ENCODE peak calls at places on chromosomes 6 and 20, in five cellular contexts. E is GM12892, U is HCT116, V is sigmoid colon, S is stomach. J is an unnamed sample.

GRCh38 chr20:17655865-17656489 is 26.1 kb downstream of the RRBP1 start:
- DNase-seq in E (no peak), U (no peak), V (peak), S (no peak), J (peak)

GRCh38 chr6:25882066-25882496 is 8.0 kb upstream of the SLC17A3 start:
- DNase-seq in E (no peak), U (no peak), V (no peak), S (peak), J (peak)

GRCh38 chr20:17856837-17857605 is 111.6 kb downstream of the SNX5 start:
- DNase-seq in E (no peak), U (no peak), V (no peak), S (no peak), J (peak)

GRCh38 chr20:62449951-62450815 is 22.8 kb upstream of the RBBP8NL start:
- DNase-seq in E (no peak), U (no peak), V (no peak), S (no peak), J (no peak)

GRCh38 chr6:129578315-129578714 is 131.7 kb downstream of the ARHGAP18 start:
- DNase-seq in E (no peak), U (no peak), V (no peak), S (no peak), J (no peak)

GRCh38 chr20:46990017-46990810 is 95.6 kb downstream of the EYA2 start:
- DNase-seq in E (no peak), U (no peak), V (no peak), S (no peak), J (no peak)

GRCh38 chr6:145139451-145139850 is 595.9 kb downstream of the EPM2A start:
- DNase-seq in E (no peak), U (no peak), V (no peak), S (no peak), J (no peak)

GRCh38 chr6:124958759-124959354 is 3.4 kb upstream of the RNF217 start:
- DNase-seq in E (no peak), U (no peak), V (no peak), S (no peak), J (no peak)

GRCh38 chr6:52261229-52261628 is 16.9 kb upstream of the IL17F start:
- DNase-seq in E (no peak), U (no peak), V (no peak), S (no peak), J (no peak)

GRCh38 chr20:3218307-3218988 is 9.2 kb downstream of the ITPA start:
- DNase-seq in E (peak), U (no peak), V (no peak), S (peak), J (peak)

GRCh38 chr6:7108196-7108963 is 619 bp downstream of the RREB1 start:
- DNase-seq in E (peak), U (no peak), V (peak), S (peak), J (peak)

GRCh38 chr6:74705451-74705850 is 500.4 kb downstream of the COL12A1 start:
- DNase-seq in E (no peak), U (no peak), V (no peak), S (no peak), J (no peak)

DNA sequence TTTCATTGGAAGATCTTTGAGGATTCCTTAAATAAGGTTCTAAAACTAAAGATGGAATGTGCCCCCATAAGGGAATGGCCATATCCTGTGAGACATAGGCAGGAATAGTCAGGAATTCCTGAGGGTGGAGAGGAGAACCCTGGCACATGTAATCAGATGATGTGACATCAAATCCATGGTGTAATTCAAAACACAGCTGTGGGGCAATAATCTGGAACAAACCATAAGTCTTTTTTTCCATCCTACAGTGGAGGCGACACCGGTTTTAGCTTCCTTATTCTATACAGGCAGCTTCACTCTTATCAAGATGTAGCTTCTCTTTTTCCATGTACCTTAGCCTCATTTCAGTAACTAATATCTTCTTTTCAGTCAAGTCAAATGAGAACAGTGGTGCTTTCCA is 133.6 kb upstream of the CITED2 start:
- DNase-seq in E (no peak), U (no peak), V (no peak), S (no peak), J (no peak)
- TF ChIP-seq POLR2AphosphoS5 in E (no peak), U (no peak), V (no peak), S (no peak), J (no peak)

GRCh38 chr6:33079575-33079974 is 3.8 kb downstream of the HLA-DPB1 start:
- DNase-seq in E (no peak), U (no peak), V (no peak), S (no peak), J (no peak)

GRCh38 chr6:33080127-33081089 is 4.6 kb downstream of the HLA-DPB1 start:
- DNase-seq in E (no peak), U (no peak), V (peak), S (no peak), J (peak)

GRCh38 chr6:33082702-33083101 is 6.9 kb downstream of the HLA-DPB1 start:
- DNase-seq in E (peak), U (peak), V (no peak), S (peak), J (no peak)

GRCh38 chr6:33078919-33079521 is 3.2 kb downstream of the HLA-DPB1 start:
- DNase-seq in E (no peak), U (no peak), V (no peak), S (no peak), J (no peak)

GRCh38 chr6:33081098-33081824 is 5.5 kb downstream of the HLA-DPB1 start:
- DNase-seq in E (no peak), U (no peak), V (no peak), S (no peak), J (no peak)
- TF ChIP-seq POLR2AphosphoS5 in E (peak), U (no peak), V (no peak), S (no peak), J (peak)

GRCh38 chr20:19962958-19963357 is 54.2 kb upstream of the NAA20 start:
- DNase-seq in E (no peak), U (no peak), V (no peak), S (no peak), J (no peak)

GRCh38 chr20:19958243-19958642 is 58.9 kb upstream of the NAA20 start:
- DNase-seq in E (no peak), U (no peak), V (no peak), S (no peak), J (no peak)

GRCh38 chr20:19960745-19961144 is 56.4 kb upstream of the NAA20 start:
- DNase-seq in E (no peak), U (no peak), V (no peak), S (no peak), J (no peak)

GRCh38 chr20:19958923-19959322 is 58.2 kb upstream of the NAA20 start:
- DNase-seq in E (no peak), U (no peak), V (peak), S (no peak), J (no peak)

GRCh38 chr20:19961298-19961697 is 55.9 kb upstream of the NAA20 start:
- DNase-seq in E (no peak), U (no peak), V (no peak), S (no peak), J (no peak)
- TF ChIP-seq POLR2AphosphoS5 in E (no peak), U (no peak), V (no peak), S (no peak), J (no peak)

DNA sequence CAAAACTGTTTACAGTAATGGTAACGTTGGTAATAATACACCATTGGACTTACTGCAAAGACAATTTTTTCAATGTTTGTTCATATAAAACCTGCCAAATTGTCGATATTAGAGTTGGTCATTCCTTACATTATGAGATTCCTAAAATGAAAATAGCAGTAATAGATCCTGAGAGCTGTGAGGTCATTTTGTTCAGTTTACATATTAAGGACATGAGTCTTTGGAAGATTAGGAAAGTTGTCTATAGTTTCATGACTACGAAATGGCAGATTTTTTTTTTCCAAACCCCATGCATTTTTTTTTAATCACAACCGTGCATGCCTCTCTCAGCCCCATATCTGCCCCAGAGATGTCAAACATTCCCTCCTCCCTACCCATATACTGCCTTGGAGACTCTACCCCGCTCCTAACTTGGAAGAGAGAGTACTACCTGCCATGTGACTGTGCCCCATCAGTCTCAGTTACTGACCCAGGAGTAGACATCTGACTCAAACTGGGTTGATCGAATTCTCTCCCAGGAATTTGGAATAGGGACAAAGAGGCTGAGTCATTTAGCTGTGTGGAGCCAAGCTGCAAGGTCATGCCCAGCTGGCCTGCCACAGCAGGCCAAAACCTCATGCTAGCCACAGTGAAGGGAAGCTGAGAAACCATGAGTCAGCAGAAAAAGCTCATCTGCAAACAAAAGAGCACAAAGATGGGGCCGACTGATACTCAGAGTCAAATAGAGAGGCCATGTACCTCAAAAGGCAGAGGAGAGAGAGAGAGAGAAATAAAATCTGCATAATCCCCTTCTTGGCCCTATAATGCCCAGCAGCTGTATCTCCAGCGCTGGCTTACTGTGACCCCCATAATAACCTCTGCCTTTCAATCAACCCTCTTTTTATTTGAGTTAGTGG is 21.0 kb upstream of the AKIRIN2 start:
- DNase-seq in E (no peak), U (peak), V (no peak), S (peak), J (peak)
- TF ChIP-seq POLR2AphosphoS5 in E (no peak), U (peak), V (no peak), S (peak), J (no peak)

GRCh38 chr6:31815025-31815838 is at the start of the genes HSPA1A and HSPA1L:
- DNase-seq in E (peak), U (no peak), V (peak), S (peak), J (peak)
- TF ChIP-seq POLR2AphosphoS5 in E (peak), U (no peak), V (peak), S (peak), J (peak)

GRCh38 chr6:21109421-21110178 is 484.0 kb upstream of the SOX4 start:
- DNase-seq in E (no peak), U (peak), V (no peak), S (no peak), J (no peak)

GRCh38 chr6:21110684-21111398 is 482.7 kb upstream of the SOX4 start:
- DNase-seq in E (no peak), U (no peak), V (no peak), S (no peak), J (no peak)

GRCh38 chr6:21111399-21111725 is 482.2 kb upstream of the SOX4 start:
- DNase-seq in E (no peak), U (peak), V (no peak), S (peak), J (no peak)

DNA sequence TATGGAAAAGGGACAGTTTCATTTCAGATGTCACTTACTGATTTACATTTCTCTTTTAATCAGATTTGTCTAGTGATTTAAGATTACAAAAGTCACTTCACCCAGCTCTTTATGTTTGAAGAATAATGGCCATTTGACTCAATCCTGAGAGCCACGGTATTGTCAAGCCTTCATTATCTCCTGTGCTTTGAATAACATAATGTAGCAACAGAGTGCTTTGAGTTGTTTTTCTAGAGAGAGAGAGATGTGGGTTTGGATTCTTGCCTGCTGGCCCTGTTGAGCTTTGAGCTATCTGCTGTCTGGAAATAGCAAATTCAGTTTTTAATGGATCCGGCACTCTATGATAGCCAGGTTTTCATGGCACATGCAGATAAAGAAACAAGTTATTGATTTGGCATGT is 478.4 kb upstream of the SOX4 start:
- DNase-seq in E (no peak), U (no peak), V (no peak), S (no peak), J (no peak)
- TF ChIP-seq POLR2AphosphoS5 in E (no peak), U (no peak), V (no peak), S (no peak), J (no peak)

DNA sequence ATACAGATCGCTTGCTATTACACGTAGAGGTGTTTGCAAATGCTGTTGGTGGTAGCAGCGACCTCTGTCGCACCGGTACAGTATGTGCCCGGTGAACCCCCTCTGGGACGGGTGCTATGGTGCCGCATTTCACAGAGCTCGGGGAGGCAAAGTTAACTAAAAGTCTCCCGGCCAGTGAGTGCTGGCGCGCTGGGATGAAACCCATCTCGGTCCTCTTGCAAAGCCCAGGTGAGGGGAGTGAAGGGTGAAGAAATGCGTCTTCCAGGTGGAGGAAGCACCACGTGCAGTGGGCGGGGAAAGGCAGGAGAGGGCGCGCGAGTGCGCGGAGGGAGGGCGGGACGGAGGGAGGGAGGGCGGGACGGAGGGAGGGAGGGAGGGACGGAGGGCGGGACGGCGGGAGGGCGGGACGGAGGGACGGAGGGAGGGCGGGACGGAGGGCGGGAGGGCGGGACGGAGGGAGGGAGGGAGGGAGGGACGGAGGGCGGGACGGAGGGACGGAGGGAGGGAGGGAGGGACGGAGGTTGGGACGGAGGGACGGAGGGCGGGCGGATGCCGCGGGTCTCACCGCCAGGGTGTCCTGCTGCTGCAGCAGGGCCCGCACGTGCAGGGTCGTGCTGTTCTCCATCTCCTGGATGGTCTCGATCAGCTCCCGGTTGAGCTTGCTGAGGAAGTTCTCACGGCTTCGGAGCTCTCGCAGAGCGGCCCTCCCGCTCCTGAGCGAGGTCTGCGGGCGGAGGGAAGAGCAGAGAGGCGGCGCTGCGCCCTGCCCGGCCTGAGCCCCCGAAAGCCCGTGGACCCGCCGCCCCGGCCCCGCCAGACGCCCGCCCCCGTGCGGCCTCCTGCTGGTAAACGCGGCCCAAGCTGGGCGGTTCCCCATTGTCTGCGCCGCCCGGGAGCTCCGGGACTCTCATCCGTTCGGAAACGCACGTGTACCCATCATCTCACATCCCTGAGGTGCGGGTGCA is 11.7 kb downstream of the C20orf96 start:
- DNase-seq in E (no peak), U (no peak), V (no peak), S (no peak), J (no peak)
- TF ChIP-seq POLR2AphosphoS5 in E (no peak), U (no peak), V (no peak), S (no peak), J (no peak)

DNA sequence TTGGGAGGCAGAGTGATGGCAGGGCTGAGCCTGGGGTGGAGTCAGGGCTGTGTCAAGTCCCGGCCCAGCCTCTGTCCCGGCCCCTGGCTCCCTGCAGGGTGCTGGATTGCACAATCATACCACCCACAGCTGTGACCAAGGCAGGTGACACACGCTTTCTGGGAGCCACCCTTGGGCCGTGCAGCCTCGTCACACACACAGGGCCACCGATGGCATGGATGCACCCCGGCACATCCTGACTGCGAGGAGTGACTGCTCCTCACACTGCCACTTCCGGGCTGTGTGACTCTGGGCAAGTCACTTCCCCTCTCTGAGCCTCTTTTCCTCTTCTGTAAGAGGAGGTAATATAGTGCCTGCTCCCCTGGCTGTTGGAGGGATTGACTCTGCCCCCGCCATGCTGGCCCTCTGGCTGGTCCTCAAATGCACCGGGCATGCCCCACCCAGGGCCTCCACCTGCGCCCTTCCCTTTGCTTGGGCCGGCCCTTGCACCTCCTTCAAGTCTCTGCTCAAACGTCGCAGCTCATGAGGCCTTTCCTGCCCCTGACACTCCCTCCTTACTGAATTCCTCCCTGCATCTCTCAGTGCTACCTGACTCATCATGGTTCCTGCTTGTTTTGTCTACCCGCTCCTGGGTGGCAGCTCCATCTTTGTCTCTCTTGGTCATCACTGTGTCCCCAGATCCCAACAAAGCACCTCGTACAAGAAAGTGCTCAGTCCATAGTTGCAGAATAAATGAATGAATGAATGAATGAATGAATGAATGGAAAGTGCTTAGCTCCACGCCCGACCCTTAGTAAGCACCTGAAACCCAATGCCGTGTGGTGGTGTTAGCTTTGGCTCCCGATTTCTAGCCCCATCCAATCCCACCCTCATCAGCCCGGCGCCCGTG is 93.5 kb downstream of the CEBPB start:
- DNase-seq in E (no peak), U (peak), V (peak), S (peak), J (peak)
- TF ChIP-seq POLR2AphosphoS5 in E (no peak), U (peak), V (no peak), S (peak), J (peak)

GRCh38 chr6:31837612-31838553 is 10.3 kb downstream of the HSPA1B start:
- DNase-seq in E (no peak), U (no peak), V (no peak), S (no peak), J (peak)
- TF ChIP-seq POLR2AphosphoS5 in E (no peak), U (no peak), V (no peak), S (no peak), J (no peak)

GRCh38 chr6:89997456-89998445 is 103.5 kb downstream of the GJA10 start:
- DNase-seq in E (no peak), U (no peak), V (no peak), S (no peak), J (no peak)
- TF ChIP-seq POLR2AphosphoS5 in E (no peak), U (no peak), V (no peak), S (no peak), J (no peak)